ENCODE peak calls at places on chromosomes 5 and 9, in four cellular contexts. E, U, L and W are unnamed samples.
A peak's percentile ranks its signal among the peaks of the same experiment; 100 is the strongest.

GRCh38 chr5:428754-429452 is 14.1 kb upstream of the EXOC3 start:
- DNase-seq in E (no peak), L (no peak), U (no peak), W (no peak)

GRCh38 chr9:114291064-114291474 is 31.8 kb upstream of the ORM1 start:
- DNase-seq in L (peak; percentile 76), U (peak; percentile 71), E (peak; percentile 72), W (peak; percentile 64)

GRCh38 chr9:109118802-109119438 is 827 bp downstream of the TMEM245 start:
- DNase-seq in E (peak; percentile 41), U (peak; percentile 52), L (peak; percentile 67), W (no peak)

GRCh38 chr9:134966697-134967546 is 49.2 kb upstream of the FCN1 start:
- DNase-seq in E (no peak), L (no peak), U (peak; percentile 39), W (no peak)

GRCh38 chr5:149317281-149318048 is 27.8 kb upstream of the GRPEL2 start:
- DNase-seq in L (peak; percentile 49), E (peak; percentile 62), U (no peak), W (no peak)

GRCh38 chr9:98287383-98287782 is 31.9 kb upstream of the TBC1D2 start:
- DNase-seq in E (no peak), U (no peak), L (peak; percentile 14), W (peak; percentile 48)

GRCh38 chr5:9467199-9468069 is 78.4 kb downstream of the SEMA5A start:
- DNase-seq in E (no peak), U (no peak), L (no peak), W (no peak)

GRCh38 chr5:35835796-35836742 is 20.6 kb upstream of the IL7R start:
- DNase-seq in L (no peak), U (no peak), E (no peak), W (no peak)

GRCh38 chr9:88852794-88853193 is 138.5 kb upstream of the S1PR3 start:
- DNase-seq in L (no peak), E (peak; percentile 92), U (no peak), W (no peak)

GRCh38 chr5:37836173-37837100 is 3.4 kb downstream of the GDNF start:
- DNase-seq in U (no peak), L (peak; percentile 70), E (peak; percentile 16), W (no peak)

GRCh38 chr9:121445986-121446385 is 53.7 kb downstream of the GGTA1 start:
- DNase-seq in L (no peak), U (no peak), E (no peak), W (no peak)

GRCh38 chr5:170151105-170151831 is 45.6 kb downstream of the FOXI1 start:
- DNase-seq in L (no peak), E (peak; percentile 88), U (no peak), W (no peak)

GRCh38 chr9:78491402-78491801 is 194.5 kb downstream of the PSAT1 start:
- DNase-seq in L (no peak), U (no peak), E (no peak), W (no peak)

GRCh38 chr5:73946926-73947455 is 321.0 kb downstream of the ARHGEF28 start:
- DNase-seq in U (no peak), L (no peak), E (no peak), W (no peak)

GRCh38 chr5:68396722-68397121 is 181.2 kb downstream of the PIK3R1 start:
- DNase-seq in U (no peak), E (no peak), L (no peak), W (no peak)

GRCh38 chr9:114409103-114409780 is 21.5 kb upstream of the AKNA start:
- DNase-seq in E (no peak), U (no peak), L (no peak), W (no peak)

GRCh38 chr5:161235569-161235968 is 311.0 kb downstream of the GABRB2 start:
- DNase-seq in U (no peak), E (no peak), L (no peak), W (no peak)

GRCh38 chr9:135486267-135487065 is 6.9 kb downstream of the PPP1R26 start:
- DNase-seq in U (no peak), L (no peak), E (no peak), W (no peak)

GRCh38 chr9:136726631-136727191 is 14.3 kb downstream of the DIPK1B start:
- DNase-seq in L (peak; percentile 69), E (peak; percentile 56), U (no peak), W (no peak)

GRCh38 chr9:122346478-122347347 is 24.1 kb upstream of the PTGS1 start:
- DNase-seq in U (peak; percentile 66), E (peak; percentile 59), L (peak; percentile 77), W (no peak)

GRCh38 chr5:425714-426113 is 17.3 kb upstream of the EXOC3 start:
- DNase-seq in U (no peak), L (no peak), E (peak; percentile 20), W (no peak)

GRCh38 chr9:83992407-83992806 is 11.8 kb downstream of the RMI1 start:
- DNase-seq in E (no peak), L (no peak), U (peak; percentile 60), W (no peak)

GRCh38 chr9:79692857-79693571 is 121.2 kb downstream of the TLE4 start:
- DNase-seq in U (no peak), L (no peak), E (no peak), W (no peak)

GRCh38 chr9:100408541-100409175 is 18.3 kb upstream of the MSANTD3 start:
- DNase-seq in E (no peak), L (no peak), U (no peak), W (no peak)

GRCh38 chr5:160213537-160213936 is 15.8 kb upstream of the FABP6 start:
- DNase-seq in L (no peak), U (no peak), E (no peak), W (no peak)

GRCh38 chr9:4077499-4078102 is 222.3 kb downstream of the GLIS3 start:
- DNase-seq in L (peak; percentile 72), E (peak; percentile 76), U (peak; percentile 66), W (no peak)

GRCh38 chr9:18185196-18185595 is 288.8 kb upstream of the ADAMTSL1 start:
- DNase-seq in U (no peak), L (no peak), E (no peak), W (no peak)

GRCh38 chr9:89928521-89929275 is 323.9 kb downstream of the GADD45G start:
- DNase-seq in L (no peak), U (no peak), E (no peak), W (no peak)

DNA sequence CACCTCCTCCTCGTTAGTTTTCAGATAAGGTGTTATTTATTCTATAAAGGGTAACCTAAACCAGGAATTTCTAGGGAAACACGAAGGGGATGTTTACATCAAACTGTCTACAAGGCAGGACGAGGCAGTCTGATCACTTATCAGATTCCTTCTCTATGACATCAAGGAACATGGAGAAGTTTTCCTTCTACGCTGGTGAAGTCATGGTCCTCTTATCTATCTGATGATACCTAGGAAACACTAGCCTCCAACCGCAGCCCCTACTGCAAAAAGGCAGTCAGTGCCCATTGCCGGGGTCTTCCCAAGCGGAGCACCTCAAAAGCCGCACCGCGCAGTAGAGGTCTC is 1.5 kb downstream of the MPDZ start:
- DNase-seq in U (no peak), E (peak; percentile 82), L (no peak), W (no peak)
- H3K4me3 ChIP-seq in U (peak overlapping the region; percentile 71), E (peak overlapping the region; percentile 74), L (peak overlapping the region; percentile 76), W (peak overlapping the region; percentile 42)

GRCh38 chr9:130454096-130454811 is 9.5 kb downstream of the ASS1 start:
- DNase-seq in L (no peak), E (no peak), U (no peak), W (no peak)

GRCh38 chr9:130451509-130452388 is 7.0 kb downstream of the ASS1 start:
- DNase-seq in L (no peak), E (peak; percentile 93), U (peak; percentile 90), W (no peak)

GRCh38 chr9:130451004-130451390 is 6.2 kb downstream of the ASS1 start:
- DNase-seq in L (no peak), E (no peak), U (no peak), W (no peak)

GRCh38 chr9:130453487-130453886 is 8.7 kb downstream of the ASS1 start:
- DNase-seq in U (peak; percentile 81), E (peak; percentile 93), L (no peak), W (no peak)

GRCh38 chr9:130452835-130453234 is 8.1 kb downstream of the ASS1 start:
- DNase-seq in E (no peak), U (no peak), L (no peak), W (no peak)
- H3K4me1 ChIP-seq in E (peaks cover 30% of the 10 kb centered on the region), U (peaks cover 59% of the 10 kb centered on the region), L (no peaks in the 10 kb centered on the region), W (peaks cover 9% of the 10 kb centered on the region)

DNA sequence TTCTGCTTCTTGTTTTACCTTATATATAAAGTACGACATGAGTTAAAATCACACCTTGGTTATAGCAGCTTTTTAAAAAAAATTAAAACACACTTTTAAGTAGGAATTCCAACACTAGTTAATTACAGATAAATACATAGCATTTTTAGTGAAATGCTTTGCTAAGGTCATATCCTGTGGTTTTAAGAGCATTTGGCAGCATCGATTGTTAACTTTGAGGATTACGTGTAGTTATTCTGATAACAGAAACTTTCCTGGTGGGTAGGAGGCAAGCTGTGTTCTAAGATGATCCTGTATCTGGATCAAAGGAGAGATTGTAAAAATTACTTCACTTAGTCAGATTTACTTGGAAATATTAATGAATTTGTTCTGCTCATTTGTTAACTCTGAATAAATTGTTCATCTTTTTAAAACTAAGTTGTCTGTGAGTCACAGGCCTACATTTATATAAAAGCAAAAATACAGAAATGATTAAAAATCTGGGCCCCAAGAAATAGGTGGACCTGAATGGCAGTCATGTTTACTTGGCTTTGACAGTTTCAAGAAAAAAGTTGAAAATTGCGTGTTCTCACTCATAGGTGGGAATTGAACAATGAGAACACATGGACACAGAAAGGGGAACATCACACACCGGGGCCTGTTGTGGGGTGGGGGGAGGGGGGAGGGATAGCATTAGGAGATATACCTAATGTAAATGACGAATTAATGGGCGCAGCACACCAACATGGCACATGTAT is 58.4 kb downstream of the TRIO start:
- DNase-seq in L (no peak), E (peak; percentile 83), U (no peak), W (no peak)
- H3K27ac ChIP-seq in L (no peak overlapping the region), E (peak overlapping the region; percentile 87), U (no peak overlapping the region), W (no peak overlapping the region)

DNA sequence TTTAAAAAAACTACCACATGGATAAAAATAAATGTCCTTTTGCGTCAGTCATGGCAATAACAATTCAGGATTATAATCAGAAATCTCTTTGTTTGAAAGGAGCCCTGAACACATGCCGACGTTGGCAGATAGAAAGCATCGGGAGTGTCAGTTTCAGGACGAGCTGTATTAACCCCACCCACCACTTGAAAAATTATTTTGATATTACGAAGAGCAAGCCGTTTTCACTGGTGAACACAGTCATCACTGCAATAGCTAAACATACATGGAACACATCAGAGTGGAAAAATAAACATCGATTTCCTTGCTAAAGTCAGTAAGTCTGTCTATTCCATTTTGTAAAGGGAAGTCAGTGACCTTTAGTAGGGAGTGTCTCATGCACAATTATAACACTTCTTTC is 266.4 kb upstream of the FBXL7 start:
- DNase-seq in L (no peak), E (no peak), U (no peak), W (no peak)
- H3K4me3 ChIP-seq in L (no peak overlapping the region), E (no peak overlapping the region), U (no peak overlapping the region), W (no peak overlapping the region)